ENCODE peak calls at places on chromosome 9, in six cellular contexts. W, S, A, Q, T and Z are unnamed samples. For H3K4me1, the result is how much of the 10 kb centered on the place peaks cover.

GRCh38 chr9:114787781-114788498 is 17.9 kb downstream of the TNFSF15 start:
- DNase-seq in S (no peak), A (no peak), T (no peak), Q (no peak), W (no peak), Z (no peak)

GRCh38 chr9:31140316-31140715 is 1244.1 kb upstream of the ACO1 start:
- DNase-seq in S (no peak), W (peak), Q (no peak), T (no peak), A (no peak), Z (no peak)

GRCh38 chr9:26685857-26686256 is 206.7 kb downstream of the CAAP1 start:
- DNase-seq in T (no peak), S (no peak), A (no peak), Q (no peak), W (no peak), Z (no peak)

GRCh38 chr9:630817-631216 is 210.7 kb upstream of the DMRT1 start:
- DNase-seq in W (no peak), Q (no peak), T (no peak), S (no peak), A (no peak), Z (no peak)

GRCh38 chr9:32011049-32011448 is 373.4 kb upstream of the ACO1 start:
- DNase-seq in T (no peak), S (no peak), W (no peak), Q (no peak), A (no peak), Z (no peak)

GRCh38 chr9:93267091-93267541 is 83.2 kb downstream of the WNK2 start:
- DNase-seq in W (no peak), A (no peak), T (no peak), Q (no peak), S (no peak), Z (peak)

GRCh38 chr9:36594228-36594627 is 21.5 kb downstream of the MELK start:
- DNase-seq in A (no peak), W (no peak), S (no peak), Q (no peak), T (no peak), Z (no peak)

GRCh38 chr9:98491778-98492177 is 217.0 kb downstream of the GABBR2 start:
- DNase-seq in W (no peak), Q (no peak), S (no peak), A (no peak), T (no peak), Z (no peak)

GRCh38 chr9:134034215-134035040 is 9.1 kb downstream of the BRD3OS start:
- DNase-seq in T (no peak), W (no peak), S (no peak), Q (no peak), A (no peak), Z (no peak)

GRCh38 chr9:127318651-127319167 is 54.1 kb downstream of the GARNL3 start:
- DNase-seq in T (no peak), Q (no peak), A (no peak), S (no peak), W (no peak), Z (no peak)

GRCh38 chr9:91193658-91194391 is 167.9 kb downstream of the AUH start:
- DNase-seq in W (peak), A (peak), T (peak), S (no peak), Q (peak), Z (no peak)

GRCh38 chr9:126709241-126709640 is 95.5 kb downstream of the LMX1B start:
- DNase-seq in W (no peak), Q (no peak), T (no peak), S (no peak), A (no peak), Z (no peak)

GRCh38 chr9:27377147-27377807 is 80.3 kb upstream of the EQTN start:
- DNase-seq in A (no peak), S (no peak), W (no peak), T (no peak), Q (no peak), Z (no peak)

GRCh38 chr9:105053209-105053652 is 125.3 kb upstream of the ABCA1 start:
- DNase-seq in T (no peak), A (no peak), W (no peak), S (no peak), Q (no peak), Z (no peak)

GRCh38 chr9:14344846-14345585 is 31.1 kb upstream of the NFIB start:
- DNase-seq in T (no peak), A (no peak), Q (no peak), S (no peak), W (no peak), Z (no peak)

GRCh38 chr9:31612336-31613030 is 772.0 kb upstream of the ACO1 start:
- DNase-seq in T (no peak), A (no peak), W (no peak), Q (no peak), S (no peak), Z (no peak)

GRCh38 chr9:18905033-18905882 is 127.8 kb downstream of the SAXO1 start:
- DNase-seq in W (no peak), T (no peak), A (no peak), S (no peak), Q (no peak), Z (no peak)

GRCh38 chr9:69044226-69045219 is 9.0 kb downstream of the FXN start:
- DNase-seq in A (no peak), S (no peak), W (no peak), Q (no peak), T (no peak), Z (no peak)

GRCh38 chr9:34332370-34332964 is 3.1 kb downstream of the NUDT2 start:
- DNase-seq in Q (no peak), A (no peak), S (peak), W (peak), T (no peak), Z (no peak)

GRCh38 chr9:17004500-17004899 is 130.3 kb upstream of the CNTLN start:
- DNase-seq in A (no peak), Q (no peak), W (no peak), T (no peak), S (no peak), Z (no peak)

GRCh38 chr9:123400926-123401503 is 45.0 kb downstream of the CRB2 start:
- DNase-seq in T (no peak), A (no peak), Q (no peak), S (no peak), W (no peak), Z (no peak)

GRCh38 chr9:137191245-137191644 is 2.8 kb downstream of the SSNA1 start:
- DNase-seq in S (no peak), T (no peak), A (no peak), W (no peak), Q (no peak), Z (no peak)

GRCh38 chr9:137192448-137192780 is 3.9 kb downstream of the SSNA1 start:
- DNase-seq in Q (no peak), W (no peak), T (no peak), S (no peak), A (no peak), Z (no peak)

GRCh38 chr9:137192859-137193258 is 4.4 kb downstream of the SSNA1 start:
- DNase-seq in Q (no peak), S (no peak), T (no peak), A (no peak), W (no peak), Z (no peak)

GRCh38 chr9:137190315-137190853 is 1.9 kb downstream of the SSNA1 start:
- DNase-seq in S (no peak), A (no peak), T (no peak), Q (no peak), W (no peak), Z (no peak)

GRCh38 chr9:137191691-137192447 is 3.4 kb downstream of the SSNA1 start:
- DNase-seq in W (no peak), Q (no peak), T (no peak), S (no peak), A (no peak), Z (no peak)
- H3K4me1 ChIP-seq in W (under half), Q (under half), T (under half), S (under half), A (half or more), Z (half or more)

DNA sequence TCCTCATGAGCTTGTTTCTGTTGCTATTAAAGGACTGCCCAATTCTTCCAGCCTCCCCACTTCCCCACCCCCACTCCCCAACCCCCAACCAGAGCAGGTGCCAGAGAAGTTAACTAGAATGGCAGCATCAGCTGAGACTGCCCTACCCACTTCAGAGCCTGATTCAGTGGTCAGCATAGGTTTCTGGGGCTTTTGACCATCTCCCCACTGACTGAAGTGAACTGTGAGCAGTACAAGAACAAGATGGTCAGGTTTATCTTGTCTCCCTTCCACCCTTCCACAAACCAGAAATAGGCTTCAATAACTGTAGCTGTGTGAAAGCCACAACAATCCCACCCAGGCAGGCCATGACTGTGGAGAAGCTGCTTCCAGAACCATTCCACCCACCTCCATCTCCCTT is 289.4 kb upstream of the SLC24A2 start:
- DNase-seq in W (no peak), S (no peak), T (no peak), Q (no peak), A (no peak), Z (no peak)
- TF ChIP-seq POLR2AphosphoS5 in W (no peak), S (no peak), T (no peak), Q (no peak), A (no peak), Z (no peak)

DNA sequence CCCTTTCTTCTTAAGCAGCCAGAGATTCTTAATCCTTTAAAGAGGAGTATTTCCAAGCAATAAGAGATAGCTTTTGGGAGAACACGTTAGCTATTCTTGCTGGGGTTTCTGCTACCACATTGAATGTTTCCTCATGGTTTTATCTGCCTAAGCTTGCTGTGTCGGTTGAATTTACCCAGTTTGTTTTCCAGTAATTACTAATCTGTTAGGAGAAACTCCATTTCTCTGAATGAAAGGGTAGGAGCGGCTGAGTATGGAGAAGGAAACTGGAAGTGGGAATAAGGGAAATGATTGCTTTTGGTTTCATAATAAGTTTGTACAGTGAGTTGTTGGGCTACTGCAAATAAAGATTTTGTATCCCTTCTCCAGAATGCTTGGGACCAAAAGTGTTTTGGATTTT is 1.2 kb downstream of the JAK2 start:
- DNase-seq in Q (no peak), W (no peak), S (no peak), A (no peak), T (no peak), Z (no peak)
- H3K27ac ChIP-seq in Q (no peak), W (no peak), S (peak), A (peak), T (peak), Z (peak)

DNA sequence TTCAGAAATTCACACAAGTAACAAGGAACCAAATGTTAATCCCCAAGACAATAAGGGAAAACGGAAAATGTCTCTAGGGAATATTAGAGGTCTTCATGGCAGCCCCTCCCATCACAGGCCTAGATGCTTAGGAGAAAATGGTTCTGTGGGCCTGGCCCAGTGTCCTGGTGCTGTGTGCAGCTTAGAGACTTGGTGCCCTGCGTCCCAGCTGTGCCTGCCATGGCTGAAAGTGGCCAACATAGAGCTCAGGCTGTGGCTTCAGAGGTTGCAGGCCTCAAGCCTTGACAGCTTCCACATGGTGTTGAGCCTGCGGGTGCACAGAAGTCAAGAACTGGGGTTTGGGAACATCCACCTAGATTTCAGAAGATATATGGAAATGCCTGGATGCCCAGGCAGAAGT is 942.3 kb downstream of the PTPRD start:
- DNase-seq in W (no peak), A (no peak), Q (no peak), T (no peak), S (no peak), Z (no peak)
- H3K4me1 ChIP-seq in W (under half), A (under half), Q (under half), T (under half), S (under half), Z (under half)

GRCh38 chr9:38386319-38386895 is 6.1 kb upstream of the ALDH1B1 start:
- DNase-seq in Q (no peak), S (no peak), T (no peak), A (peak), W (peak), Z (no peak)
- TF ChIP-seq POLR2AphosphoS5 in Q (no peak), S (no peak), T (no peak), A (no peak), W (peak), Z (no peak)

GRCh38 chr9:116002181-116002580 is 151.4 kb upstream of the PAPPA start:
- DNase-seq in Q (no peak), S (no peak), W (no peak), A (no peak), T (no peak), Z (no peak)
- H3K27ac ChIP-seq in Q (no peak), S (no peak), W (no peak), A (no peak), T (no peak), Z (no peak)

DNA sequence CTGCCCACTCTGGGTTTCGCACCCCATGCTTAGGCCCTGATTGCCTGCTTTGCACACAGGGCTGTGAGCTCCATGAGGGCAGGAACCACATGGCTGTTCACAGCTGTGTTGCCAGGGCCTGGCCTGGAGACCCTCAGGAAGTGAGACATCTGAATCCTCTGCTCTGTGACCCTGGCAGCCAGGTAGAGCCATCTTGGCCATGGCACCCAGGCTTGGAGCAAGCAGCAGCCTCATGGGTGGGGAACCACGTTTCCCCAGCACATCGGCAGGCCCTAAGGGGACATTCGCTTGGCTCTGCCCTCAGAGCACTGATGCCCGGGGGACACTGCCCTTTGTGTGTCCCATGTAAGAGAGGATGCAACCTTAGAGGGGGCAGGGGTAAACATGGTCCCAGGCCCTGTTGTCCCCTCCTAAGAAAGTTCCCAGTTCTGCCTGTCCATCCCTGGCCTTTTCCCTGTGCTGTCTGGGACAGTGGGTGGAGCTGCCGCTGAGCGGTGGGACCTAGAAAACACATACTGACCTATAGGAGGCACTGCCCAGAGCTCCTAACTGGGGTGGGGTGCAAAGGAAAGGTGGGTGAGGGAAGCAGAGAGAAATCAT is 144.1 kb upstream of the IER5L start:
- DNase-seq in T (peak), A (peak), Q (no peak), S (no peak), W (no peak), Z (no peak)
- H3K4me1 ChIP-seq in T (under half), A (under half), Q (under half), S (under half), W (half or more), Z (half or more)

DNA sequence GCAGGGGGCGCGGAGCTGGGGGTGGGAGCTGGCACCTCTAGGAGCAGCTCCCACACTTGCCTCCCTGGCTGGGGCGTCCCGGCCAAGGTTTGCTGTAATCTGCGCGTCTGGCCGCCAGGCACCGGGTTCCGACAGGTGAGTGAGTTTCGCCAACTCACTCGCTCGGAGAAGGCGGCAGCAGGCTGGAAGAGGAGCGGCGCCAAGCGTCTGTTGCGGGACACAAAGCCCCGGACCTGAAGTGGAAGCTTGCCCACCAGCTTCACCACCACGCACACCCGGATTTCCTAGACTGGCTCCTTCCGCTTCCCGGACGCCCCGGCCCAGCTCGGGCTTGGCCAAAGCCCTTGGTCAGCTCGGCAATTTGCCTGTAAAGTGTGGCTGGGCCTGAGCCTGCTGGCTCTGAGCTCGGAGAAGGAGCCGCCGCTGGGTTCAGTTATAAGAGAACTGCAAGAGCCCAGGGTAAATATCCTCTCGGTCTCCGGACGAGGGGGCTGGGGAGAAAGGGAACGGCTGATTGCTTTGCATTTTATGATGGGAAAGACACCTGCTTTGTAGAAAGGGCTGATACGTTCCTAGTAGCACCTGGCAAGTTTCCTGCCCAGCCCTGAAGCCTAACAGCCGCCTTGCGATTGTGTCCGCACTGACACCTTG is 461 bp upstream of the GNA14 start:
- DNase-seq in W (no peak), T (peak), Q (peak), A (peak), S (no peak), Z (no peak)
- TF ChIP-seq POLR2AphosphoS5 in W (no peak), T (no peak), Q (no peak), A (no peak), S (no peak), Z (peak)